ENCODE peak calls at places on chromosomes 12 and 14, in seven cellular contexts. T is transverse colon, N is sigmoid colon, D is suprapubic skin, P is esophagus muscularis mucosa, L is prostate gland, Q is GM12878. Y is an unnamed sample.

GRCh38 chr12:67018105-67018504 is 251.1 kb upstream of the CAND1 start:
- DNase-seq in T (no peak), P (no peak), N (no peak), Q (no peak), D (no peak), L (no peak), Y (no peak)

GRCh38 chr12:2177751-2178150 is 125.0 kb downstream of the CACNA1C start:
- DNase-seq in Q (no peak), T (no peak), N (peak; percentile 41), L (no peak), P (no peak), D (no peak), Y (no peak)

GRCh38 chr14:52874389-52874788 is 76.5 kb downstream of the FERMT2 start:
- DNase-seq in N (no peak), P (no peak), D (no peak), L (no peak), Q (no peak), T (no peak), Y (no peak)

GRCh38 chr14:99737451-99737951 is 53.4 kb downstream of the CYP46A1 start:
- DNase-seq in D (no peak), T (no peak), L (peak; percentile 26), N (peak; percentile 88), P (no peak), Q (no peak), Y (peak; percentile 78)

GRCh38 chr12:118126119-118126757 is 9.7 kb upstream of the PEBP1 start:
- DNase-seq in T (peak; percentile 75), D (no peak), N (no peak), L (no peak), P (no peak), Q (no peak), Y (peak; percentile 93)

GRCh38 chr12:114006482-114007425 is 40.6 kb upstream of the RBM19 start:
- DNase-seq in L (no peak), D (no peak), T (no peak), P (no peak), Q (no peak), N (no peak), Y (no peak)

GRCh38 chr12:16526693-16527092 is 79.3 kb downstream of the LMO3 start:
- DNase-seq in D (no peak), N (no peak), T (no peak), Q (no peak), P (no peak), L (no peak), Y (no peak)

GRCh38 chr14:67571991-67572323 is 28.1 kb downstream of the PIGH start:
- DNase-seq in L (no peak), D (no peak), P (no peak), Q (no peak), N (peak; percentile 65), T (no peak), Y (no peak)

GRCh38 chr14:70811578-70811977 is 2.3 kb upstream of the MAP3K9 start:
- DNase-seq in T (no peak), L (no peak), Q (no peak), N (no peak), D (no peak), P (no peak), Y (no peak)

GRCh38 chr14:23514009-23514962 is 37.3 kb downstream of the ZFHX2 start:
- DNase-seq in N (peak; percentile 72), P (no peak), Q (no peak), L (peak; percentile 85), D (no peak), T (no peak), Y (no peak)

GRCh38 chr14:68253878-68254528 is 434.4 kb downstream of the RAD51B start:
- DNase-seq in L (no peak), N (no peak), D (no peak), T (no peak), P (no peak), Q (no peak), Y (no peak)

GRCh38 chr14:22220427-22220826 is 368.6 kb downstream of the DAD1 start:
- DNase-seq in N (no peak), D (no peak), L (no peak), P (no peak), T (no peak), Q (no peak), Y (no peak)

GRCh38 chr12:122955151-122955550 is 11.1 kb downstream of the ABCB9 start:
- DNase-seq in L (no peak), D (no peak), Q (no peak), P (no peak), T (no peak), N (no peak), Y (no peak)

GRCh38 chr12:114721266-114721665 is 37.3 kb upstream of the TBX3 start:
- DNase-seq in D (no peak), P (no peak), T (no peak), N (no peak), L (no peak), Q (no peak), Y (no peak)

GRCh38 chr12:85516667-85517325 is 236.8 kb downstream of the ALX1 start:
- DNase-seq in N (no peak), D (no peak), P (no peak), Q (no peak), T (no peak), L (no peak), Y (no peak)

GRCh38 chr14:102145395-102145794 is 5.7 kb downstream of the WDR20 start:
- DNase-seq in T (no peak), D (no peak), L (no peak), Q (no peak), N (no peak), P (no peak), Y (no peak)

GRCh38 chr14:102150083-102150482 is 10.4 kb downstream of the WDR20 start:
- DNase-seq in D (no peak), T (no peak), Q (no peak), N (no peak), P (no peak), L (no peak), Y (no peak)

GRCh38 chr14:102144914-102145313 is 5.2 kb downstream of the WDR20 start:
- DNase-seq in T (no peak), Q (no peak), L (no peak), D (no peak), P (no peak), N (no peak), Y (no peak)

GRCh38 chr14:102150636-102151195 is 11.0 kb downstream of the WDR20 start:
- DNase-seq in T (no peak), N (no peak), D (no peak), L (no peak), Q (no peak), P (no peak), Y (no peak)

DNA sequence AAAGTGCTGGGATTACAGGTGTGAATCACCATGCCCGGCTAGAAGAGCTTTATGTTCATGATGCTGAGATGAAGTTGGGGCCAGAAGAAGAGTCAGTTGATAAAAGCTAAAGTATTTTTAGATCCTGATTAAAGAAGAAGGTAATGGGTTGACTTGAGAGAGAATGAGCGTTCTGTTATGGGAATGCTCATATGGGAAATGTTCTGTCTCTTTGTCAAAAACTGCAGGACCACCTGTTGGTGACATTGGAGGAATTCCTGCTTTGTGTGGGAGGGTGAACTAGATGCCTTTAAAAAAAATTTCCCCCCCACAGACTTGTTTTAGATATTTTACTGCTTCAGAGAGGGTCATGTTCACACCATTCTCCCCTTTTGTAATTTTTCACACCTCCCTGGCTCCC is 6.7 kb downstream of the WDR20 start:
- DNase-seq in T (no peak), D (no peak), N (no peak), Q (no peak), L (no peak), P (no peak), Y (no peak)
- H3K4me3 ChIP-seq in T (no peak overlapping the region), D (no peak overlapping the region), N (no peak overlapping the region), Q (no peak overlapping the region), L (no peak overlapping the region), P (no peak overlapping the region), Y (no peak overlapping the region)

GRCh38 chr14:96373538-96373937 is 10.2 kb downstream of the GSKIP start:
- DNase-seq in Q (no peak), N (no peak), T (no peak), P (no peak), D (no peak), L (no peak), Y (no peak)

GRCh38 chr14:96370528-96370927 is 7.2 kb downstream of the GSKIP start:
- DNase-seq in Q (no peak), P (no peak), L (no peak), D (no peak), N (no peak), T (no peak), Y (no peak)

GRCh38 chr14:96380735-96381134 is 11.2 kb upstream of the AK7 start:
- DNase-seq in D (no peak), L (no peak), P (peak; percentile 64), T (no peak), N (no peak), Q (peak; percentile 62), Y (no peak)

DNA sequence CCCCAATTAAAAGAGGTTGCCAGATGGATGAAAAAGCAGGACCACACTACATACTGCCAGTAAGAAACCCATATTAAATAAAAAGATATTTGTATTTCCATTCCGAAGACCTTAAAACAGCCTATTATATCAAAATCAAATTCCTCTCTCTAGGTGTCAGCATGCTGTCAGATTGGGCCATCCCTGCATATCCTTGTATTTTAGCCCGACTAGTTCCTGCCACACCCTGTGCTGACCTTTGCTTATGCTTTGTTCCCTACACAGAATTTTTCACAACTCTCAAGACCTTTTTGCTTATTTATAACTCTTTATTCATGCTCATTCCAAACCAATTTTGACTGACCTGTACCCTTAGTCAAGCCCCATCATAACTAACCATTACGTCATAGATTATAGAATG is 12.8 kb downstream of the GSKIP start:
- DNase-seq in T (peak; percentile 35), L (no peak), P (no peak), Q (no peak), N (no peak), D (no peak), Y (no peak)
- TF ChIP-seq POLR2A in T (no peak), L (no peak), P (no peak), Q (no peak), N (no peak), D (no peak), Y (no peak)

DNA sequence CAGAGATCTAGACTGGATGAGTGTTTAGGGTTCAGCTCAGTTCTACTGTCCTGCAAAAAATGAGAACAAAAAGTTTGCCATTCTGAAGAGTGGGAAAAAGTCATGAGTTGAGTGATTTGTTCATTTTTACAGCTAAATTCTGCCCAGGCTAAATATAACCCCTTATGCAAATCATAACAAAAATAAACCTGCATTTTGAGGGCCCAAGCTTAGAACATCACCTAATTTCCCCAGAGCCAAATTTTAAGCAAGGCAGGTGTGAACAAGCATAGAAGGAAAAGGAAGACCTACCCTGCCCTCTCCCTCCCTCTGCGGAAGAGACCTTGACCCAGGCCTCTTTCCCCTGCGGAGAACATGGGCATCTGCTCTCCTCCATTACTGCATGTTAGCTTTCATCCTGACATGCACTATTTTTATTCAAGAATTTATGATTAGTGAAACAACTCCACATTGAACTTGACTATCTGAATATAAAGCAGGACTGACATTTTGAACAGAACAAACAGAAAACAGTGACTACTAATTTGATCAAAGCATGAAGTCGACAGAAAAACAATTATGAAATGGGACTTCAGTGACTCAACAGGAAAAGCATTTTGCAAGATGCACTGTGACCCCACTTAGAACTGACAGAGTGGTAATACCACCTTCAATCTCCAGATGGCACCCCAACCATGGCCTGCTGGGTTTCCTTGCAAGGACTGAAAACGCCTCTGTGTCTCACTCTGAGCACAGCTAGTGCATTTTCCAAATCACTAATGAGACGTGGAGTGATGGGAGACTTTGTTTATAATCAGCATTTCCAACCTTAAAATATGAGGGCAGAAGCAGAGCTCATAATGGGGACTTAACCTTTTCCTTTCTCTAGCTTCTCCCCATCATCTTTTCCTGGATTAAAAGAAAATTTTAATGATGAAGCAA is 30.9 kb upstream of the SELPLG start:
- DNase-seq in D (peak; percentile 93), P (peak; percentile 97), T (peak; percentile 89), Q (peak; percentile 91), L (peak; percentile 82), N (peak; percentile 97), Y (peak; percentile 84)
- TF ChIP-seq POLR2AphosphoS5 in D (peak; percentile 78), P (peak; percentile 80), T (peak; percentile 53), Q (peak; percentile 56), L (peak; percentile 74), N (peak; percentile 74), Y (peak; percentile 92)

GRCh38 chr12:7302536-7303113 is 1.2 kb upstream of the ACSM4 start:
- DNase-seq in N (no peak), Q (no peak), P (no peak), L (no peak), T (no peak), D (no peak), Y (no peak)
- H3K4me3 ChIP-seq in N (no peak overlapping the region), Q (no peak overlapping the region), P (no peak overlapping the region), L (no peak overlapping the region), T (no peak overlapping the region), D (no peak overlapping the region), Y (no peak overlapping the region)

Y was measured in stomach.